ENCODE peak calls at places on chromosomes 1 and 21, in five cellular contexts. P, W, L, D and G are unnamed samples.

GRCh38 chr1:53498555-53499142 is 39.5 kb downstream of the DMRTB1 start:
- DNase-seq in P (no peak), W (no peak), L (no peak), D (no peak), G (no peak)

GRCh38 chr1:184189361-184189760 is 137.8 kb downstream of the TSEN15 start:
- DNase-seq in P (no peak), W (peak), L (no peak), D (no peak), G (no peak)

GRCh38 chr1:151720974-151721787 is at the start of gene RIIAD1:
- DNase-seq in P (no peak), W (peak), L (no peak), D (no peak), G (peak)

GRCh38 chr1:143699731-143700130 is 272.1 kb downstream of the FAM72C start:
- DNase-seq in P (no peak), W (no peak), L (no peak), D (no peak), G (no peak)

GRCh38 chr1:220925707-220926106 is 46.5 kb downstream of the HLX start:
- DNase-seq in P (no peak), W (no peak), L (no peak), D (no peak), G (no peak)

GRCh38 chr1:59506952-59507351 is 210.1 kb downstream of the FGGY start:
- DNase-seq in P (peak), W (no peak), L (no peak), D (peak), G (no peak)

GRCh38 chr1:155040358-155041093 is 6.9 kb downstream of the DCST1 start:
- DNase-seq in P (no peak), W (no peak), L (no peak), D (no peak), G (no peak)

GRCh38 chr1:226609836-226610455 is 61.4 kb downstream of the STUM start:
- DNase-seq in P (no peak), W (no peak), L (no peak), D (no peak), G (no peak)

GRCh38 chr21:33858672-33859372 is 56.8 kb downstream of the ATP5PO start:
- DNase-seq in P (no peak), W (no peak), L (no peak), D (no peak), G (no peak)

GRCh38 chr21:42102946-42103345 is 31.8 kb downstream of the UMODL1 start:
- DNase-seq in P (no peak), W (no peak), L (no peak), D (no peak), G (no peak)

GRCh38 chr1:162548170-162548569 is 13.4 kb upstream of the UAP1 start:
- DNase-seq in P (no peak), W (no peak), L (no peak), D (no peak), G (no peak)

GRCh38 chr1:32967863-32968571 is 3.4 kb upstream of the RNF19B start:
- DNase-seq in P (no peak), W (no peak), L (no peak), D (no peak), G (no peak)

GRCh38 chr1:73947009-73947408 is 251.0 kb downstream of the LRRIQ3 start:
- DNase-seq in P (no peak), W (no peak), L (no peak), D (no peak), G (no peak)

GRCh38 chr1:159000627-159001026 is 9.1 kb upstream of the IFI16 start:
- DNase-seq in P (no peak), W (no peak), L (peak), D (peak), G (peak)

GRCh38 chr1:229170778-229171505 is 100.0 kb upstream of the RAB4A start:
- DNase-seq in P (no peak), W (no peak), L (no peak), D (no peak), G (no peak)

GRCh38 chr1:90821152-90821792 is 104.2 kb upstream of the BARHL2 start:
- DNase-seq in P (no peak), W (no peak), L (no peak), D (no peak), G (no peak)

GRCh38 chr21:29555601-29556000 is 256.9 kb downstream of the BACH1 start:
- DNase-seq in P (no peak), W (no peak), L (no peak), D (no peak), G (no peak)

GRCh38 chr1:153345187-153346066 is 3.2 kb downstream of the PGLYRP4 start:
- DNase-seq in P (peak), W (no peak), L (no peak), D (no peak), G (no peak)

GRCh38 chr1:108951242-108951641 is 12.0 kb downstream of the CLCC1 start:
- DNase-seq in P (no peak), W (no peak), L (no peak), D (no peak), G (no peak)

GRCh38 chr1:243501002-243501401 is 245.2 kb downstream of the SDCCAG8 start:
- DNase-seq in P (no peak), W (no peak), L (no peak), D (no peak), G (no peak)

DNA sequence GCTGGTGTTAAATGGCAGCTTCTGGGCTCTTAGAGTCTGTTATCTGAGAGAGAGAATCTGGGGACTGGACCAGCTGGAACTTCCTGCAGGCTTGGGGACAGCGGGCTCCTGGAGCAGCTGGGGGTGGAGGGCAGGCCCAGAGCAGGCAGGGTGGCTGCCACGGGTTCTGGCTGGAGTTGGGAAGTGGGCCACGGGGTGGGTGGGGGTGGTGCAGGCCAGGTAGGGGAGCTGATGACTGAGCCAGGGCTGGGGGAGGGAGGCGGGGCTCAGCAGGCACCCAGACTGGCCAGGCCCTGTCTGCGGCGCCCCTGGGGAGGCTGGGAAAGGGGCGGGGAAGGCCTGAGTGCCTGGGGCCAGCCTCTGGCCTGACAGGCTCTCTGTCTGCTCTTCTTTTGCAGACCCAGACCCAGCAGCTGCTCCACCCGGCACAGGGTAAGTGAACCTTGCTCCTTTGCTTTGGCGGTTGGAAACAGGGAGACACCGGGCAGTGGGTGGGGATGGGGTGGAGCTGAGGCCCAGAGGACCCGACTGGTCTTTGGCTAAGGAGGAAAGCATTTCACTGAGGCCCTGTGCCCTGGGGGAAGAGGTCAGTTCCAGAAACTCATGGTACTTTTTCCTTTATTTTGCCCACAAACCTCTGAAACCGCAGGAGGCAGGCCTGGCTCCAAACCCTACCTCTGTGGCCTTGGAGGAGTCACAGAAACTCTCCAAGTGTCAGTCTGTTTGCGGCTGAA is 48.7 kb downstream of the ARHGEF10L start:
- DNase-seq in P (no peak), W (peak), L (no peak), D (no peak), G (no peak)
- H3K4me3 ChIP-seq in P (no peak), W (no peak), L (no peak), D (no peak), G (peak)

GRCh38 chr1:27346991-27347627 is 5.3 kb downstream of the SYTL1 start:
- DNase-seq in P (no peak), W (no peak), L (no peak), D (peak), G (no peak)
- TF ChIP-seq YY1 in P (no peak), W (no peak), L (no peak), D (no peak), G (no peak)

DNA sequence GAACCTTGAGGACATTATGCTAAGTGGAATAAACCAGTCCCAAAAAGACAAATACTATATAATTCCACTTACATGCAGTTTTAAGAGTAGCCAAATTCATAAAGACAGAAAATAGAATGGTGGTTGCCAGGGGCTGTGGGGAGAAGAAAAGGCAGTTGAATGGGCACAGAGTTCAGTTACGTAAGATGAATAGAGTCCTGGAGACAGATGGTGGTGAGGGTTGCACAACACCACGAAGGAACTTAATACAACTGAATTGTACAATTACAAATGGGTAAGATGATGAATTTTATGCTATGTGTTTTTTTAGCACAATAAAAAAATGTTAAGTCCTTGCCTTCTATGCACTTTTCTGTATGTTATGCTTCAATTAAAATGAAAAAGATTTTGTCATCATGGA is 66.6 kb downstream of the CD34 start:
- DNase-seq in P (no peak), W (no peak), L (no peak), D (no peak), G (no peak)
- H3K9ac ChIP-seq in P (no peak), W (no peak), L (no peak), D (no peak), G (no peak)

GRCh38 chr1:203052556-203053059 is 26.3 kb downstream of the PPFIA4 start:
- DNase-seq in P (no peak), W (no peak), L (no peak), D (no peak), G (no peak)

GRCh38 chr1:203054184-203054583 is 27.9 kb downstream of the PPFIA4 start:
- DNase-seq in P (no peak), W (no peak), L (no peak), D (no peak), G (no peak)

GRCh38 chr1:203049077-203049476 is 22.8 kb downstream of the PPFIA4 start:
- DNase-seq in P (no peak), W (no peak), L (no peak), D (no peak), G (no peak)

GRCh38 chr1:203049576-203050180 is 23.4 kb downstream of the PPFIA4 start:
- DNase-seq in P (no peak), W (no peak), L (no peak), D (no peak), G (no peak)

GRCh38 chr1:203051841-203052324 is 25.6 kb downstream of the PPFIA4 start:
- DNase-seq in P (no peak), W (peak), L (no peak), D (no peak), G (no peak)
- H3K4me3 ChIP-seq in P (no peak), W (no peak), L (no peak), D (no peak), G (no peak)